ENCODE peak calls at places on chromosomes 7 and 10, in four cellular contexts. Z is mucosa of descending colon, Y is foreskin fibroblast, C is cardiac fibroblast. K is an unnamed sample.

GRCh38 chr7:6242561-6242960 is 29.9 kb downstream of the CYTH3 start:
- DNase-seq in C (peak), Z (no peak), Y (peak), K (no peak)

GRCh38 chr7:19051767-19052375 is 65.6 kb downstream of the TWIST1 start:
- DNase-seq in C (peak), Y (peak), Z (no peak), K (no peak)

GRCh38 chr10:60778978-60779668 is 845 bp downstream of the CDK1 start:
- DNase-seq in C (no peak), Y (no peak), Z (no peak), K (no peak)

GRCh38 chr10:107433605-107434004 is 269.1 kb upstream of the SORCS1 start:
- DNase-seq in Y (no peak), Z (no peak), C (no peak), K (no peak)

GRCh38 chr7:115230882-115231508 is 309.1 kb downstream of the MDFIC start:
- DNase-seq in Y (peak), Z (no peak), C (peak), K (no peak)

GRCh38 chr7:100446040-100446439 is 9.7 kb upstream of the PPP1R35 start:
- DNase-seq in C (peak), Y (peak), Z (no peak), K (no peak)

GRCh38 chr10:26391701-26392695 is 46.1 kb upstream of the APBB1IP start:
- DNase-seq in C (no peak), Z (no peak), Y (no peak), K (peak)

GRCh38 chr10:5078781-5079180 is 15.4 kb upstream of the AKR1C3 start:
- DNase-seq in C (no peak), Z (no peak), Y (no peak), K (no peak)

GRCh38 chr7:105429746-105430612 is 41.3 kb upstream of the SRPK2 start:
- DNase-seq in C (peak), Y (peak), Z (no peak), K (peak)

GRCh38 chr7:481219-481930 is 38.3 kb downstream of the PDGFA start:
- DNase-seq in Y (no peak), Z (peak), C (no peak), K (no peak)

GRCh38 chr7:102931757-102932156 is 19.0 kb downstream of the LRRC17 start:
- DNase-seq in C (no peak), Y (no peak), Z (no peak), K (no peak)

GRCh38 chr7:102935450-102936110 is 22.8 kb downstream of the LRRC17 start:
- DNase-seq in C (peak), Y (no peak), Z (no peak), K (no peak)

GRCh38 chr7:102933763-102934162 is 21.0 kb downstream of the LRRC17 start:
- DNase-seq in Z (peak), C (peak), Y (peak), K (no peak)

GRCh38 chr7:102934670-102935069 is 21.9 kb downstream of the LRRC17 start:
- DNase-seq in Y (no peak), Z (no peak), C (peak), K (no peak)

GRCh38 chr7:102934267-102934666 is 21.5 kb downstream of the LRRC17 start:
- DNase-seq in Y (no peak), Z (no peak), C (no peak), K (no peak)
- H3K4me3 ChIP-seq in Y (peak), Z (no peak), C (peak), K (no peak)

DNA sequence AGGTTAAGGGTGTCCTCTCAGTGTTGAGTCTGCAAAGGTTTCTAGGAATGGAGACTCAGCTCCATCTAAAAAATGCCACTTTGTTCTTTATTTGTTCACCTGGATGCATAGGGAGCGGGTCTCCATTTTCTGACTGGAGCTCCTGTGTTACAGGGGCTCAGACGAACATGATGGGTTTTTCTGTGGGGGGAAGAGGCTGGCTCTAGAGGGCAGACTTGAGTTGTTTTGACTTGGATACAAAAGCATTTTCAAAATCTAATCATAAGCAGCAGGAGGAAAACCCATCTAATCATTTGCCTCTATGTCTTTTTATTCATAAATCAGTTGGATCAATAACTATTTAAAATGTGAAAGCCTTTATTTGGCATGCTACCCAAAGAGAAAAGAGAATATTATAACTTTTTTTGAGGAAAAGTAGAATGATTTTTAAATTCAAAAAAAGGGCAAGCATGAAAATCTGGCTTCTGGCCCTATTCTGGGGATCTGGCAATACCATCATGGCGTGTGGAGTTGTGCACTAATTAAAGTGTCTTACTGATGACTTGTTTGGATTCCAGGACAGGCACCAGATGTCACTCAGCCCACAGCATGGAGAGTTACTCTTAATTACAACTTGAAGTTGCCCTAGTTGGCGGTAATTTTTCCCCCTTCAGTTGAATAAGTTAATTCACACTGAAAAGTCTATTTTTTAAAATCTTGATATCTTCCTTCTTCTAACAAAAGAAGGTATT is 594.9 kb downstream of the REEP3 start:
- DNase-seq in C (peak), Z (no peak), Y (no peak), K (no peak)
- TF ChIP-seq CTCF in C (peak), Z (no peak), Y (peak), K (peak)

GRCh38 chr10:122128357-122128756 is 139.4 kb downstream of the TACC2 start:
- DNase-seq in Z (no peak), Y (no peak), C (peak), K (no peak)

GRCh38 chr10:122130474-122131110 is 140.5 kb upstream of the BTBD16 start:
- DNase-seq in Y (no peak), C (no peak), Z (no peak), K (no peak)

GRCh38 chr10:122124808-122125207 is 135.8 kb downstream of the TACC2 start:
- DNase-seq in Z (no peak), Y (no peak), C (no peak), K (no peak)

GRCh38 chr10:122126763-122127659 is 138.0 kb downstream of the TACC2 start:
- DNase-seq in Y (peak), Z (no peak), C (peak), K (no peak)

GRCh38 chr10:122127943-122128342 is 139.0 kb downstream of the TACC2 start:
- DNase-seq in C (peak), Z (no peak), Y (no peak), K (no peak)
- H3K4me3 ChIP-seq in C (peak), Z (no peak), Y (peak), K (no peak)

DNA sequence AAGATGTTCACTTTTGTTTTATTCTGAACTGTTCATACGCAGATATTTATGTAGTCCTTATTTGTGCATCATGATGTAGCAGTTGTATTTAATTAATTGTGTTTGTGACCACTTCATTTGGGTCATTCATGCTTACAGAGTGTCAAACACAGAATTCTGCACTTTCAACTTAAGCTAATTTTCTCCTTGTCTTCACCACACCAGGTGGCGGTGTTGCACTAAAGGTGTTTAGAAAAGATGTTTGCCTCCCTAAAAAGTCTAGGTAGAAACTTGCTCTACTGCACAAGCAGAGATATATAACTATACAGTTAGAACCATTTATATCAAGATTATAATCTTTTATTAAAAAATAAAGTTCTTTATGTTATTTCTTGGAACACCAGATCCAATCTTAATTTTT is 1.3 kb upstream of the TAS2R38 start:
- DNase-seq in Y (no peak), C (peak), Z (no peak), K (no peak)
- TF ChIP-seq CTCF in Y (no peak), C (peak), Z (no peak), K (peak)

GRCh38 chr7:34175837-34176236 is 270.5 kb downstream of the BMPER start:
- DNase-seq in Y (no peak), C (no peak), Z (no peak), K (no peak)
- H3K4me3 ChIP-seq in Y (no peak), C (no peak), Z (no peak), K (no peak)

GRCh38 chr10:27512548-27512947 is 8.4 kb downstream of the RAB18 start:
- DNase-seq in Y (no peak), Z (no peak), C (no peak), K (no peak)
- TF ChIP-seq CTCF in Y (no peak), Z (no peak), C (no peak), K (no peak)

GRCh38 chr7:97015787-97016391 is 8.7 kb downstream of the DLX5 start:
- DNase-seq in Z (no peak), C (no peak), Y (no peak), K (no peak)
- H3K4me3 ChIP-seq in Z (no peak), C (no peak), Y (no peak), K (no peak)

GRCh38 chr10:435397-435796 is 254.1 kb downstream of the DIP2C start:
- DNase-seq in C (no peak), Z (no peak), Y (no peak), K (no peak)
- TF ChIP-seq CTCF in C (no peak), Z (no peak), Y (no peak), K (no peak)

DNA sequence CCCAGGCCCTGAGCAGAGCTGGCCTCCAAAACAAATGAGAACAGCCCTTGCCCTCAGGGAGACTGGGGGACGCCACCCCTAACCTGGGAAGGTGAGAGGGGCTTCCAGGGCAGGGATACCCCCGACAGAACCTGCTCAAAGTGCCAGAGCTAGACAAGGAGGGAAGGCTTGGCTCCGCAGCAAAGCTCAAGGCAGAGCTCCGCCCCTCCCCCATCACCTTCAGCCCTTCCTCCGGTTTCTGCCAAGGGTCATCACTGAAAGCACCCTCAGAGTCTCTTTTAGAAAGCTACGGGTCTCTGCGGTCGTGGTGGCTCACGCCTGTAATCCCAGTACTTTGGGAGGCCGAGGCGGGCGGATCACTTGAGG is 73.4 kb upstream of the CUX1 start:
- DNase-seq in Y (no peak), C (no peak), Z (peak), K (no peak)
- H3K4me3 ChIP-seq in Y (no peak), C (no peak), Z (no peak), K (peak)

DNA sequence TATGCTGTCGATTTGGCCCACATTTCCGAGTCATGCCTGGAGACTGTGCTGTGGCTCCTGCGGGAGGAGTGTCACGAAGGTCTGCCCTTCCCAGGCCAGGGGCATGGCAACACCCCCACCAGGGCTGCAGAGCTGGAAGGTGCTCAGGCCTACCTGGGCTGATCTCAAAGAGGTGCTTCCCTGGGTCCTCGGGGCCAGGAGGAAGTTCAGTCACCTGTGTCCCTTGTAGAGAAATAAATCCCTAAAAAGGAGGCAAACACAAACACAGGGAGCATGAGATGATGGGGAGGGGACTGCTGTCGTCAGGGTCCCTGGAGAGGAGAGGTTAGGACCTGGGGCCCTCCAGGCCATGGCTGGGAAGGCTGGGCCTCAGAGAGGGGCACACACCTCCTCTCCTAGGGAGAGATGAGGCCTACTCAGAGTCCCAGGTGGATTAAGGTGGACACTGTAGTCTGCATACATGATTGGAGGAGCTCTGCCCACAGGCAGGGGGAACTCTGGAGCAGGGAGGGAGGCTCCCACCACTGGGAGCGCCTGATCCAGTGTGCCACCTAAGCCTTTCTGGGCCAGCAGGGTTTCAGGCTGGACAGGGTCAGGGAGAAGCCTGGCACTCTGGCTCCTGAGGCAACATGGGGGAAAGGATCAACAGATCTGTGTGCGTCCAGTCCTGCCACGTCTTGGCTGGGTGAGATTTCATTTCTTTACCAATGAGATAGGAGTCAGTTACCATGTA is 49.4 kb downstream of the ARHGAP22 start:
- DNase-seq in Z (no peak), Y (no peak), C (no peak), K (no peak)
- TF ChIP-seq CTCF in Z (no peak), Y (no peak), C (no peak), K (no peak)

K was measured in GM06990.